ENCODE peak calls at places on chromosomes 16 and 17, in eight cellular contexts. One of them, this sample, is unnamed.

GRCh38 chr17:82300707-82301270 is 16.6 kb downstream of the CD7 start:
- DNase-seq in body of pancreas: peak; percentile 81
- DNase-seq in AG10803: peak; percentile 68
- DNase-seq in stomach: peak; percentile 77
- DNase-seq in lower leg skin: no peak
- DNase-seq in WERI-Rb-1: peak; percentile 84
- DNase-seq in cardiac fibroblast: peak; percentile 77
- DNase-seq in dorsolateral prefrontal cortex: no peak
- DNase-seq in this sample: peak; percentile 46

GRCh38 chr16:15906439-15906838 is 18.0 kb upstream of the CEP20 start:
- DNase-seq in body of pancreas: no peak
- DNase-seq in AG10803: no peak
- DNase-seq in stomach: no peak
- DNase-seq in lower leg skin: no peak
- DNase-seq in WERI-Rb-1: no peak
- DNase-seq in cardiac fibroblast: no peak
- DNase-seq in dorsolateral prefrontal cortex: no peak
- DNase-seq in this sample: no peak

GRCh38 chr16:74691093-74691855 is 9.4 kb downstream of the MLKL start:
- DNase-seq in body of pancreas: no peak
- DNase-seq in AG10803: peak; percentile 73
- DNase-seq in stomach: no peak
- DNase-seq in lower leg skin: no peak
- DNase-seq in WERI-Rb-1: no peak
- DNase-seq in cardiac fibroblast: peak; percentile 46
- DNase-seq in dorsolateral prefrontal cortex: no peak
- DNase-seq in this sample: no peak

GRCh38 chr16:35203636-35204035 is 1744.2 kb downstream of the TP53TG3F start:
- DNase-seq in body of pancreas: no peak
- DNase-seq in AG10803: no peak
- DNase-seq in stomach: no peak
- DNase-seq in lower leg skin: no peak
- DNase-seq in WERI-Rb-1: no peak
- DNase-seq in cardiac fibroblast: no peak
- DNase-seq in dorsolateral prefrontal cortex: no peak
- DNase-seq in this sample: no peak

GRCh38 chr17:31067699-31068184 is 27.0 kb upstream of the NF1 start:
- DNase-seq in body of pancreas: no peak
- DNase-seq in AG10803: peak; percentile 84
- DNase-seq in stomach: no peak
- DNase-seq in lower leg skin: no peak
- DNase-seq in WERI-Rb-1: no peak
- DNase-seq in cardiac fibroblast: peak; percentile 73
- DNase-seq in dorsolateral prefrontal cortex: no peak
- DNase-seq in this sample: peak; percentile 90

GRCh38 chr17:83050651-83051422 is 28.6 kb upstream of the METRNL start:
- DNase-seq in body of pancreas: peak; percentile 66
- DNase-seq in AG10803: no peak
- DNase-seq in stomach: no peak
- DNase-seq in lower leg skin: no peak
- DNase-seq in WERI-Rb-1: peak; percentile 9
- DNase-seq in cardiac fibroblast: no peak
- DNase-seq in dorsolateral prefrontal cortex: no peak
- DNase-seq in this sample: no peak

GRCh38 chr17:40191237-40192208 is 14.3 kb downstream of the RAPGEFL1 start:
- DNase-seq in body of pancreas: peak; percentile 85
- DNase-seq in AG10803: peak; percentile 75
- DNase-seq in stomach: peak; percentile 76
- DNase-seq in lower leg skin: peak; percentile 57
- DNase-seq in WERI-Rb-1: peak; percentile 93
- DNase-seq in cardiac fibroblast: peak; percentile 80
- DNase-seq in dorsolateral prefrontal cortex: peak; percentile 67
- DNase-seq in this sample: peak; percentile 75

GRCh38 chr17:50872710-50873424 is 6.7 kb upstream of the TOB1 start:
- DNase-seq in body of pancreas: peak; percentile 75
- DNase-seq in AG10803: peak; percentile 89
- DNase-seq in stomach: peak; percentile 48
- DNase-seq in lower leg skin: peak; percentile 59
- DNase-seq in WERI-Rb-1: no peak
- DNase-seq in cardiac fibroblast: peak; percentile 75
- DNase-seq in dorsolateral prefrontal cortex: no peak
- DNase-seq in this sample: peak; percentile 84

GRCh38 chr17:42018988-42019387 is 902 bp upstream of the NKIRAS2 start:
- DNase-seq in body of pancreas: no peak
- DNase-seq in AG10803: no peak
- DNase-seq in stomach: no peak
- DNase-seq in lower leg skin: no peak
- DNase-seq in WERI-Rb-1: no peak
- DNase-seq in cardiac fibroblast: no peak
- DNase-seq in dorsolateral prefrontal cortex: no peak
- DNase-seq in this sample: no peak

GRCh38 chr16:20735504-20735903 is 6.1 kb downstream of the THUMPD1 start:
- DNase-seq in body of pancreas: no peak
- DNase-seq in AG10803: peak; percentile 4
- DNase-seq in stomach: no peak
- DNase-seq in lower leg skin: no peak
- DNase-seq in WERI-Rb-1: no peak
- DNase-seq in cardiac fibroblast: no peak
- DNase-seq in dorsolateral prefrontal cortex: no peak
- DNase-seq in this sample: peak; percentile 57

DNA sequence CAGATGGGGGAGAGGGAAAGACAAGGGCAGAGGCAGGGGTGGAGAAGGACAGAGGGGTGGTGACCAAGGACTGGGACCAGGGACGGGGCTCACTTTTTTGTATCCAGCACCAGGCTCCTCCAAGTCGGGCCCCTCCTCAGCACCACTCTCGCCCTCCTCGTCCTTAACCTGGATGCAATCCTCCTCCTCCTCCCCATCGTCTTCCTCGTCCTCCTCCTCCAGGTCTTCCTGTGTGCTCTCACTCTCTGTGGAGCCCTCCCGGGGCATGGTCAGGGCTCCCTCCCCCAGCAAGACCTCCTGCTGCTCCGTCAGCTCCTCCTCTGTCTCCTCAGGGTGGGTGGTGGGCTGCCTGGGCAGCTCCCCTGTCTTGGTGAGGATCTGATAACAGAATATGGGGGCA is 16.8 kb downstream of the G6PC3 start:
- DNase-seq in body of pancreas: no peak
- DNase-seq in AG10803: no peak
- DNase-seq in stomach: no peak
- DNase-seq in lower leg skin: no peak
- DNase-seq in WERI-Rb-1: no peak
- DNase-seq in cardiac fibroblast: no peak
- DNase-seq in dorsolateral prefrontal cortex: no peak
- DNase-seq in this sample: no peak
- H3K4me3 ChIP-seq in body of pancreas: no peak overlapping the region
- H3K4me3 ChIP-seq in AG10803: no peak overlapping the region
- H3K4me3 ChIP-seq in stomach: no peak overlapping the region
- H3K4me3 ChIP-seq in lower leg skin: no peak overlapping the region
- H3K4me3 ChIP-seq in WERI-Rb-1: no peak overlapping the region
- H3K4me3 ChIP-seq in cardiac fibroblast: no peak overlapping the region
- H3K4me3 ChIP-seq in dorsolateral prefrontal cortex: no peak overlapping the region
- H3K4me3 ChIP-seq in this sample: no peak overlapping the region

GRCh38 chr17:21286771-21287702 is 2.5 kb downstream of the MAP2K3 start:
- DNase-seq in body of pancreas: peak; percentile 48
- DNase-seq in AG10803: no peak
- DNase-seq in stomach: peak; percentile 88
- DNase-seq in lower leg skin: no peak
- DNase-seq in WERI-Rb-1: no peak
- DNase-seq in cardiac fibroblast: no peak
- DNase-seq in dorsolateral prefrontal cortex: no peak
- DNase-seq in this sample: no peak

GRCh38 chr17:21289175-21289901 is 4.8 kb downstream of the MAP2K3 start:
- DNase-seq in body of pancreas: no peak
- DNase-seq in AG10803: no peak
- DNase-seq in stomach: no peak
- DNase-seq in lower leg skin: no peak
- DNase-seq in WERI-Rb-1: no peak
- DNase-seq in cardiac fibroblast: no peak
- DNase-seq in dorsolateral prefrontal cortex: no peak
- DNase-seq in this sample: no peak

GRCh38 chr17:21287703-21288449 is 3.4 kb downstream of the MAP2K3 start:
- DNase-seq in body of pancreas: peak; percentile 99
- DNase-seq in AG10803: peak; percentile 97
- DNase-seq in stomach: peak; percentile 99
- DNase-seq in lower leg skin: peak; percentile 95
- DNase-seq in WERI-Rb-1: no peak
- DNase-seq in cardiac fibroblast: peak; percentile 98
- DNase-seq in dorsolateral prefrontal cortex: peak; percentile 62
- DNase-seq in this sample: peak; percentile 97

GRCh38 chr17:21289902-21290571 is 5.5 kb downstream of the MAP2K3 start:
- DNase-seq in body of pancreas: peak; percentile 78
- DNase-seq in AG10803: no peak
- DNase-seq in stomach: no peak
- DNase-seq in lower leg skin: no peak
- DNase-seq in WERI-Rb-1: no peak
- DNase-seq in cardiac fibroblast: peak; percentile 48
- DNase-seq in dorsolateral prefrontal cortex: no peak
- DNase-seq in this sample: peak; percentile 24

GRCh38 chr17:21288581-21289017 is 4.1 kb downstream of the MAP2K3 start:
- DNase-seq in body of pancreas: no peak
- DNase-seq in AG10803: no peak
- DNase-seq in stomach: no peak
- DNase-seq in lower leg skin: no peak
- DNase-seq in WERI-Rb-1: no peak
- DNase-seq in cardiac fibroblast: no peak
- DNase-seq in dorsolateral prefrontal cortex: no peak
- DNase-seq in this sample: no peak
- TF ChIP-seq CTCF in body of pancreas: no peak
- TF ChIP-seq CTCF in AG10803: no peak
- TF ChIP-seq CTCF in stomach: no peak
- TF ChIP-seq CTCF in lower leg skin: no peak
- TF ChIP-seq CTCF in WERI-Rb-1: no peak
- TF ChIP-seq CTCF in cardiac fibroblast: no peak
- TF ChIP-seq CTCF in dorsolateral prefrontal cortex: no peak
- TF ChIP-seq CTCF in this sample: no peak

DNA sequence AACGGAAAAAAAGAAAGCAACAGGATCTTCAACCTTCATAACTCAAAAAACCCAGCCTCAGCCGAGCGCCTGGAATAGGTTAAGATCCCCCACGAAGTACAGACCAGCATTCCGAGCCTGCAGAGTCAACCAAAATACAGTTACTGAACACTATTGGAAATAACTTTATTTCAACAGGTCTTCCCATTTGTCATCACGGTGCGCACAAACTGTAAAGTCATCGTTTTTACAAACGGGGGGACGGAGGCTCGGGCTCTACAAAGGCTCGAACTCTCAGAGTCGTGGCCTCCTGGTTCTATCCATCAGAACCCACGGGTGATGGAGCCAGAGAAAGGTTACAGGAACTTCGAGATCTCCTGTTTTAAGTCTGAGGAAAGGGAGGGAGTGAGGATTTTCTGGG is 1.1 kb downstream of the YWHAE start:
- DNase-seq in body of pancreas: peak; percentile 21
- DNase-seq in AG10803: peak; percentile 51
- DNase-seq in stomach: no peak
- DNase-seq in lower leg skin: peak; percentile 19
- DNase-seq in WERI-Rb-1: no peak
- DNase-seq in cardiac fibroblast: peak; percentile 29
- DNase-seq in dorsolateral prefrontal cortex: no peak
- DNase-seq in this sample: peak; percentile 44
- H3K4me3 ChIP-seq in body of pancreas: peak overlapping the region; percentile 99
- H3K4me3 ChIP-seq in AG10803: peak overlapping the region; percentile 96
- H3K4me3 ChIP-seq in stomach: peak overlapping the region; percentile 97
- H3K4me3 ChIP-seq in lower leg skin: peak overlapping the region; percentile 80
- H3K4me3 ChIP-seq in WERI-Rb-1: peak overlapping the region; percentile 98
- H3K4me3 ChIP-seq in cardiac fibroblast: peak overlapping the region; percentile 93
- H3K4me3 ChIP-seq in dorsolateral prefrontal cortex: peak overlapping the region; percentile 72
- H3K4me3 ChIP-seq in this sample: peak overlapping the region; percentile 92

DNA sequence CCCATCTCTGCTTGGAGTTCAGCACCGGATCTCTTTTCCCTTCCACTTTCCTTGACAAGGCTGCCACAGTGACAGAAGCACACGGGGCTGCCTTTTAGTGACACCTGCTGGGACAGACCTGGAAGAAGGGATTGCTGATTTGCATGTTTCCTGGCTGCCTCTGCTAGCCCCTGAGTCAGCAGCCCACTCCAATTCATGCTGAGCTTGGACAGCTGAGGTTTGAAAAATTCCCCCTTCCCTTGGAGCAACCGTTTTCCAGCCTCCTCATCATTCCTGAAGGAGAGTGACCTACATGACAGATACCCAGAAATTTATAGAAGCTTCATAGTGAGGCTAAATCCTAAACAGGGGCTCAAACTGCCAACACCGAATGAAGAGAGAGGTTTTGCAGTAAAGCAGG is 18.8 kb upstream of the RBL2 start:
- DNase-seq in body of pancreas: peak; percentile 13
- DNase-seq in AG10803: no peak
- DNase-seq in stomach: no peak
- DNase-seq in lower leg skin: no peak
- DNase-seq in WERI-Rb-1: peak; percentile 53
- DNase-seq in cardiac fibroblast: no peak
- DNase-seq in dorsolateral prefrontal cortex: no peak
- DNase-seq in this sample: no peak
- TF ChIP-seq CTCF in body of pancreas: no peak
- TF ChIP-seq CTCF in AG10803: no peak
- TF ChIP-seq CTCF in stomach: no peak
- TF ChIP-seq CTCF in lower leg skin: no peak
- TF ChIP-seq CTCF in WERI-Rb-1: peak; percentile 67
- TF ChIP-seq CTCF in cardiac fibroblast: no peak
- TF ChIP-seq CTCF in dorsolateral prefrontal cortex: no peak
- TF ChIP-seq CTCF in this sample: no peak

GRCh38 chr17:4712526-4712925 is 2.1 kb downstream of the ARRB2 start:
- DNase-seq in body of pancreas: no peak
- DNase-seq in AG10803: no peak
- DNase-seq in stomach: no peak
- DNase-seq in lower leg skin: no peak
- DNase-seq in WERI-Rb-1: no peak
- DNase-seq in cardiac fibroblast: no peak
- DNase-seq in dorsolateral prefrontal cortex: no peak
- DNase-seq in this sample: no peak
- H3K4me3 ChIP-seq in body of pancreas: no peak overlapping the region
- H3K4me3 ChIP-seq in AG10803: no peak overlapping the region
- H3K4me3 ChIP-seq in stomach: no peak overlapping the region
- H3K4me3 ChIP-seq in lower leg skin: no peak overlapping the region
- H3K4me3 ChIP-seq in WERI-Rb-1: no peak overlapping the region
- H3K4me3 ChIP-seq in cardiac fibroblast: no peak overlapping the region
- H3K4me3 ChIP-seq in dorsolateral prefrontal cortex: no peak overlapping the region
- H3K4me3 ChIP-seq in this sample: no peak overlapping the region

This sample was measured in fibroblast of the aortic adventitia.